ENCODE peak calls at places on chromosomes 16 and 17, in nine cellular contexts. One of them, this sample, is unnamed.

GRCh38 chr17:14498812-14499211 is 197.9 kb downstream of the HS3ST3B1 start:
- DNase-seq in progenitor cell of endocrine pancreas: no peak
- DNase-seq in MCF 10A: no peak
- DNase-seq in lung: no peak
- DNase-seq in H9: no peak
- DNase-seq in fibroblast of mammary gland: no peak
- DNase-seq in B cell: no peak
- DNase-seq in cardiac fibroblast: no peak
- DNase-seq in foreskin fibroblast: no peak
- DNase-seq in this sample: no peak

GRCh38 chr16:24846548-24847357 is 990 bp downstream of the SLC5A11 start:
- DNase-seq in progenitor cell of endocrine pancreas: no peak
- DNase-seq in MCF 10A: no peak
- DNase-seq in lung: no peak
- DNase-seq in H9: no peak
- DNase-seq in fibroblast of mammary gland: no peak
- DNase-seq in B cell: no peak
- DNase-seq in cardiac fibroblast: no peak
- DNase-seq in foreskin fibroblast: no peak
- DNase-seq in this sample: no peak

GRCh38 chr16:55622930-55623561 is 32.7 kb upstream of the SLC6A2 start:
- DNase-seq in progenitor cell of endocrine pancreas: no peak
- DNase-seq in MCF 10A: peak
- DNase-seq in lung: no peak
- DNase-seq in H9: peak
- DNase-seq in fibroblast of mammary gland: no peak
- DNase-seq in B cell: no peak
- DNase-seq in cardiac fibroblast: peak
- DNase-seq in foreskin fibroblast: no peak
- DNase-seq in this sample: no peak

GRCh38 chr16:79154081-79154480 is 446.5 kb downstream of the MAF start:
- DNase-seq in progenitor cell of endocrine pancreas: no peak
- DNase-seq in MCF 10A: no peak
- DNase-seq in lung: no peak
- DNase-seq in H9: no peak
- DNase-seq in fibroblast of mammary gland: no peak
- DNase-seq in B cell: no peak
- DNase-seq in cardiac fibroblast: no peak
- DNase-seq in foreskin fibroblast: no peak
- DNase-seq in this sample: no peak

GRCh38 chr17:67672592-67672991 is 45.1 kb upstream of the NOL11 start:
- DNase-seq in progenitor cell of endocrine pancreas: no peak
- DNase-seq in MCF 10A: no peak
- DNase-seq in lung: no peak
- DNase-seq in H9: no peak
- DNase-seq in fibroblast of mammary gland: no peak
- DNase-seq in B cell: no peak
- DNase-seq in cardiac fibroblast: no peak
- DNase-seq in foreskin fibroblast: no peak
- DNase-seq in this sample: no peak

GRCh38 chr16:11748404-11749254 is 6.0 kb upstream of the TXNDC11 start:
- DNase-seq in progenitor cell of endocrine pancreas: no peak
- DNase-seq in MCF 10A: no peak
- DNase-seq in lung: no peak
- DNase-seq in H9: no peak
- DNase-seq in fibroblast of mammary gland: no peak
- DNase-seq in B cell: no peak
- DNase-seq in cardiac fibroblast: no peak
- DNase-seq in foreskin fibroblast: no peak
- DNase-seq in this sample: no peak

GRCh38 chr16:84656557-84657130 is 8.3 kb downstream of the KLHL36 start:
- DNase-seq in progenitor cell of endocrine pancreas: no peak
- DNase-seq in MCF 10A: no peak
- DNase-seq in lung: no peak
- DNase-seq in H9: no peak
- DNase-seq in fibroblast of mammary gland: no peak
- DNase-seq in B cell: peak
- DNase-seq in cardiac fibroblast: no peak
- DNase-seq in foreskin fibroblast: no peak
- DNase-seq in this sample: no peak

GRCh38 chr17:44062871-44063270 is 3.6 kb downstream of the LSM12 start:
- DNase-seq in progenitor cell of endocrine pancreas: no peak
- DNase-seq in MCF 10A: no peak
- DNase-seq in lung: no peak
- DNase-seq in H9: no peak
- DNase-seq in fibroblast of mammary gland: no peak
- DNase-seq in B cell: no peak
- DNase-seq in cardiac fibroblast: no peak
- DNase-seq in foreskin fibroblast: no peak
- DNase-seq in this sample: no peak

GRCh38 chr17:78241277-78242023 is 10.0 kb downstream of the TMEM235 start:
- DNase-seq in progenitor cell of endocrine pancreas: no peak
- DNase-seq in MCF 10A: peak
- DNase-seq in lung: no peak
- DNase-seq in H9: peak
- DNase-seq in fibroblast of mammary gland: peak
- DNase-seq in B cell: no peak
- DNase-seq in cardiac fibroblast: peak
- DNase-seq in foreskin fibroblast: peak
- DNase-seq in this sample: no peak

GRCh38 chr16:85152414-85153030 is 40.2 kb upstream of the CIBAR2 start:
- DNase-seq in progenitor cell of endocrine pancreas: no peak
- DNase-seq in MCF 10A: peak
- DNase-seq in lung: no peak
- DNase-seq in H9: no peak
- DNase-seq in fibroblast of mammary gland: no peak
- DNase-seq in B cell: no peak
- DNase-seq in cardiac fibroblast: no peak
- DNase-seq in foreskin fibroblast: no peak
- DNase-seq in this sample: no peak

GRCh38 chr16:85996843-85997242 is 97.9 kb downstream of the IRF8 start:
- DNase-seq in progenitor cell of endocrine pancreas: no peak
- DNase-seq in MCF 10A: no peak
- DNase-seq in lung: no peak
- DNase-seq in H9: no peak
- DNase-seq in fibroblast of mammary gland: no peak
- DNase-seq in B cell: no peak
- DNase-seq in cardiac fibroblast: no peak
- DNase-seq in foreskin fibroblast: no peak
- DNase-seq in this sample: no peak

GRCh38 chr16:49183911-49184310 is 97.7 kb downstream of the CBLN1 start:
- DNase-seq in progenitor cell of endocrine pancreas: peak
- DNase-seq in MCF 10A: peak
- DNase-seq in lung: no peak
- DNase-seq in H9: peak
- DNase-seq in fibroblast of mammary gland: peak
- DNase-seq in B cell: no peak
- DNase-seq in cardiac fibroblast: no peak
- DNase-seq in foreskin fibroblast: no peak
- DNase-seq in this sample: no peak

GRCh38 chr16:19837331-19837943 is 47.2 kb downstream of the GPRC5B start:
- DNase-seq in progenitor cell of endocrine pancreas: no peak
- DNase-seq in MCF 10A: no peak
- DNase-seq in lung: no peak
- DNase-seq in H9: no peak
- DNase-seq in fibroblast of mammary gland: no peak
- DNase-seq in B cell: no peak
- DNase-seq in cardiac fibroblast: no peak
- DNase-seq in foreskin fibroblast: no peak
- DNase-seq in this sample: no peak

GRCh38 chr16:528111-529011 is 849 bp downstream of the CAPN15 start:
- DNase-seq in progenitor cell of endocrine pancreas: no peak
- DNase-seq in MCF 10A: peak
- DNase-seq in lung: peak
- DNase-seq in H9: no peak
- DNase-seq in fibroblast of mammary gland: peak
- DNase-seq in B cell: no peak
- DNase-seq in cardiac fibroblast: peak
- DNase-seq in foreskin fibroblast: peak
- DNase-seq in this sample: no peak

GRCh38 chr16:526181-527014 is 1.1 kb upstream of the CAPN15 start:
- DNase-seq in progenitor cell of endocrine pancreas: peak
- DNase-seq in MCF 10A: peak
- DNase-seq in lung: peak
- DNase-seq in H9: no peak
- DNase-seq in fibroblast of mammary gland: peak
- DNase-seq in B cell: no peak
- DNase-seq in cardiac fibroblast: peak
- DNase-seq in foreskin fibroblast: no peak
- DNase-seq in this sample: no peak

GRCh38 chr16:529012-529575 is 1.6 kb downstream of the CAPN15 start:
- DNase-seq in progenitor cell of endocrine pancreas: no peak
- DNase-seq in MCF 10A: no peak
- DNase-seq in lung: no peak
- DNase-seq in H9: no peak
- DNase-seq in fibroblast of mammary gland: peak
- DNase-seq in B cell: no peak
- DNase-seq in cardiac fibroblast: no peak
- DNase-seq in foreskin fibroblast: no peak
- DNase-seq in this sample: no peak

GRCh38 chr16:525520-526180 is 1.9 kb upstream of the CAPN15 start:
- DNase-seq in progenitor cell of endocrine pancreas: no peak
- DNase-seq in MCF 10A: peak
- DNase-seq in lung: no peak
- DNase-seq in H9: no peak
- DNase-seq in fibroblast of mammary gland: peak
- DNase-seq in B cell: no peak
- DNase-seq in cardiac fibroblast: peak
- DNase-seq in foreskin fibroblast: peak
- DNase-seq in this sample: peak

GRCh38 chr16:527015-527903 is at the start of gene CAPN15:
- DNase-seq in progenitor cell of endocrine pancreas: peak
- DNase-seq in MCF 10A: peak
- DNase-seq in lung: peak
- DNase-seq in H9: peak
- DNase-seq in fibroblast of mammary gland: peak
- DNase-seq in B cell: peak
- DNase-seq in cardiac fibroblast: peak
- DNase-seq in foreskin fibroblast: peak
- DNase-seq in this sample: peak
- TF ChIP-seq CTCF in progenitor cell of endocrine pancreas: peak
- TF ChIP-seq CTCF in MCF 10A: no peak
- TF ChIP-seq CTCF in lung: no peak
- TF ChIP-seq CTCF in H9: peak
- TF ChIP-seq CTCF in fibroblast of mammary gland: no peak
- TF ChIP-seq CTCF in B cell: peak
- TF ChIP-seq CTCF in cardiac fibroblast: peak
- TF ChIP-seq CTCF in foreskin fibroblast: no peak
- TF ChIP-seq CTCF in this sample: no peak

GRCh38 chr17:80414508-80414802 is 512 bp upstream of the ENDOV start:
- DNase-seq in progenitor cell of endocrine pancreas: no peak
- DNase-seq in MCF 10A: peak
- DNase-seq in lung: no peak
- DNase-seq in H9: peak
- DNase-seq in fibroblast of mammary gland: no peak
- DNase-seq in B cell: no peak
- DNase-seq in cardiac fibroblast: no peak
- DNase-seq in foreskin fibroblast: no peak
- DNase-seq in this sample: no peak
- TF ChIP-seq CTCF in progenitor cell of endocrine pancreas: no peak
- TF ChIP-seq CTCF in MCF 10A: no peak
- TF ChIP-seq CTCF in lung: no peak
- TF ChIP-seq CTCF in H9: no peak
- TF ChIP-seq CTCF in fibroblast of mammary gland: no peak
- TF ChIP-seq CTCF in B cell: no peak
- TF ChIP-seq CTCF in cardiac fibroblast: peak
- TF ChIP-seq CTCF in foreskin fibroblast: no peak
- TF ChIP-seq CTCF in this sample: no peak

DNA sequence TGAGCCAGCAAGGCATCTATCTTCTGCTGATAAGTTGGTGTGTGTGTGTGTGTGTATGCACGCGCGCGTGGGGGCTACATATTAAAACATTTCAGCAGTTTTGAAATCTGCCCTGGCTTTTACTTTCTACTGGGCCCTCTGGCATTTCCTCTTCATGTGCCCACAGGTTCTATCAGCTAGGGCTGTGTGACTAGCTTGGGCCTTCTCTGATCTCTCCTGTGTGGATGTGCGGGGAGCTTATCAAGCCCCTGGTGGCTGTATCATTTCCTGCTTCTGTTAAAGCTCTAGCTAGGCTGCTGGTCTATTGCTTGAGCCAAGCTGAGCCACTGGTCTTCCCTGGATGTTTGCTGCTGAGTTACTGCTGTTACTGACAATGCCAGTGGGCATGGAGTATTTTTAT is 132.5 kb downstream of the AATF start:
- DNase-seq in progenitor cell of endocrine pancreas: no peak
- DNase-seq in MCF 10A: no peak
- DNase-seq in lung: no peak
- DNase-seq in H9: no peak
- DNase-seq in fibroblast of mammary gland: no peak
- DNase-seq in B cell: no peak
- DNase-seq in cardiac fibroblast: peak
- DNase-seq in foreskin fibroblast: no peak
- DNase-seq in this sample: no peak
- TF ChIP-seq CTCF in progenitor cell of endocrine pancreas: no peak
- TF ChIP-seq CTCF in MCF 10A: no peak
- TF ChIP-seq CTCF in lung: no peak
- TF ChIP-seq CTCF in H9: peak
- TF ChIP-seq CTCF in fibroblast of mammary gland: no peak
- TF ChIP-seq CTCF in B cell: no peak
- TF ChIP-seq CTCF in cardiac fibroblast: no peak
- TF ChIP-seq CTCF in foreskin fibroblast: no peak
- TF ChIP-seq CTCF in this sample: no peak

GRCh38 chr17:17190188-17190587 is 15.9 kb downstream of the PLD6 start:
- DNase-seq in progenitor cell of endocrine pancreas: no peak
- DNase-seq in MCF 10A: no peak
- DNase-seq in lung: no peak
- DNase-seq in H9: no peak
- DNase-seq in fibroblast of mammary gland: no peak
- DNase-seq in B cell: no peak
- DNase-seq in cardiac fibroblast: no peak
- DNase-seq in foreskin fibroblast: no peak
- DNase-seq in this sample: no peak
- TF ChIP-seq CTCF in progenitor cell of endocrine pancreas: peak
- TF ChIP-seq CTCF in MCF 10A: no peak
- TF ChIP-seq CTCF in lung: no peak
- TF ChIP-seq CTCF in H9: peak
- TF ChIP-seq CTCF in fibroblast of mammary gland: no peak
- TF ChIP-seq CTCF in B cell: no peak
- TF ChIP-seq CTCF in cardiac fibroblast: no peak
- TF ChIP-seq CTCF in foreskin fibroblast: no peak
- TF ChIP-seq CTCF in this sample: no peak